ENCODE peak calls at places on chromosomes 12 and 14, in ten cellular contexts. T is fibroblast of lung, J is astrocyte of the spinal cord, E is upper lobe of right lung, B is kidney epithelial cell, V is sigmoid colon, X is psoas muscle, I is AG10803, K is pancreas, U is heart left ventricle. C is an unnamed sample.

GRCh38 chr14:85131523-85131922 is 398.4 kb upstream of the FLRT2 start:
- DNase-seq in T (no peak), J (no peak), E (no peak), B (no peak), V (no peak), X (no peak), I (no peak), K (peak), U (no peak), C (no peak)

GRCh38 chr12:64171715-64172114 is 50.4 kb downstream of the KICS2 start:
- DNase-seq in T (peak), J (peak), E (no peak), B (no peak), V (no peak), X (no peak), I (peak), K (no peak), U (no peak), C (no peak)

GRCh38 chr14:94237046-94237445 is 56.0 kb downstream of the SERPINA10 start:
- DNase-seq in T (no peak), J (no peak), E (no peak), B (no peak), V (no peak), X (no peak), I (no peak), K (no peak), U (no peak), C (no peak)

GRCh38 chr14:87152701-87153100 is 840.3 kb downstream of the GALC start:
- DNase-seq in T (no peak), J (no peak), E (no peak), B (no peak), V (no peak), X (no peak), I (no peak), K (no peak), U (no peak), C (no peak)

GRCh38 chr12:42336286-42336685 is 10.3 kb downstream of the PPHLN1 start:
- DNase-seq in T (no peak), J (no peak), E (no peak), B (no peak), V (no peak), X (no peak), I (no peak), K (no peak), U (no peak), C (no peak)

GRCh38 chr12:128818065-128819022 is 5.4 kb downstream of the SLC15A4 start:
- DNase-seq in T (peak), J (peak), E (no peak), B (peak), V (peak), X (no peak), I (peak), K (no peak), U (no peak), C (no peak)

GRCh38 chr12:3684449-3685051 is 68.4 kb downstream of the CRACR2A start:
- DNase-seq in T (no peak), J (no peak), E (no peak), B (no peak), V (peak), X (no peak), I (no peak), K (no peak), U (no peak), C (no peak)

GRCh38 chr12:1804545-1805332 is 15.6 kb upstream of the LRTM2 start:
- DNase-seq in T (peak), J (peak), E (peak), B (peak), V (peak), X (peak), I (peak), K (peak), U (peak), C (peak)

GRCh38 chr14:96863327-96863985 is 66.3 kb downstream of the VRK1 start:
- DNase-seq in T (no peak), J (no peak), E (no peak), B (no peak), V (no peak), X (no peak), I (no peak), K (no peak), U (no peak), C (no peak)

GRCh38 chr12:92452763-92453162 is 250.0 kb upstream of the PLEKHG7 start:
- DNase-seq in T (no peak), J (no peak), E (no peak), B (no peak), V (no peak), X (no peak), I (no peak), K (no peak), U (no peak), C (no peak)

GRCh38 chr12:31877884-31878283 is 81.3 kb upstream of the RESF1 start:
- DNase-seq in T (no peak), J (no peak), E (no peak), B (no peak), V (no peak), X (no peak), I (no peak), K (no peak), U (no peak), C (no peak)

GRCh38 chr12:2057041-2057792 is 4.4 kb downstream of the CACNA1C start:
- DNase-seq in T (peak), J (peak), E (no peak), B (no peak), V (peak), X (peak), I (peak), K (peak), U (peak), C (no peak)

GRCh38 chr14:30681752-30682355 is 59.7 kb downstream of the SCFD1 start:
- DNase-seq in T (peak), J (peak), E (no peak), B (no peak), V (no peak), X (no peak), I (no peak), K (no peak), U (no peak), C (no peak)

GRCh38 chr14:26729851-26730250 is 132.0 kb upstream of the NOVA1 start:
- DNase-seq in T (no peak), J (peak), E (no peak), B (no peak), V (no peak), X (no peak), I (peak), K (no peak), U (no peak), C (no peak)

GRCh38 chr12:104494816-104495158 is 38.0 kb downstream of the CHST11 start:
- DNase-seq in T (peak), J (peak), E (no peak), B (no peak), V (no peak), X (no peak), I (no peak), K (no peak), U (no peak), C (no peak)

GRCh38 chr12:7608184-7608911 is 57.4 kb downstream of the APOBEC1 start:
- DNase-seq in T (no peak), J (no peak), E (no peak), B (no peak), V (no peak), X (no peak), I (no peak), K (no peak), U (no peak), C (no peak)

GRCh38 chr12:89529738-89530137 is 3.9 kb upstream of the POC1B start:
- DNase-seq in T (peak), J (peak), E (no peak), B (no peak), V (no peak), X (no peak), I (peak), K (no peak), U (no peak), C (no peak)

GRCh38 chr12:39587247-39587646 is 32.4 kb downstream of the ABCD2 start:
- DNase-seq in T (peak), J (peak), E (no peak), B (no peak), V (no peak), X (no peak), I (peak), K (no peak), U (no peak), C (no peak)

GRCh38 chr14:75559451-75560187 is 18.8 kb upstream of the FLVCR2 start:
- DNase-seq in T (peak), J (peak), E (peak), B (peak), V (no peak), X (no peak), I (peak), K (no peak), U (no peak), C (no peak)

GRCh38 chr14:72513994-72514659 is 379.8 kb downstream of the DPF3 start:
- DNase-seq in T (peak), J (peak), E (no peak), B (peak), V (no peak), X (no peak), I (peak), K (no peak), U (no peak), C (no peak)

GRCh38 chr14:31442284-31442683 is 15.0 kb downstream of the DTD2 start:
- DNase-seq in T (no peak), J (no peak), E (no peak), B (no peak), V (no peak), X (no peak), I (no peak), K (no peak), U (no peak), C (no peak)

GRCh38 chr12:79115743-79116142 is 251.2 kb downstream of the SYT1 start:
- DNase-seq in T (no peak), J (no peak), E (no peak), B (no peak), V (no peak), X (no peak), I (no peak), K (no peak), U (no peak), C (no peak)

GRCh38 chr12:113347-113746 is 46.8 kb downstream of the IQSEC3 start:
- DNase-seq in T (no peak), J (no peak), E (no peak), B (no peak), V (peak), X (no peak), I (no peak), K (no peak), U (no peak), C (no peak)

GRCh38 chr12:109443794-109444193 is 33.3 kb downstream of the KCTD10 start:
- DNase-seq in T (no peak), J (no peak), E (no peak), B (no peak), V (no peak), X (no peak), I (peak), K (no peak), U (no peak), C (no peak)

GRCh38 chr14:94144765-94145164 is 15.4 kb upstream of the IFI27L2 start:
- DNase-seq in T (peak), J (no peak), E (no peak), B (no peak), V (no peak), X (no peak), I (no peak), K (no peak), U (no peak), C (no peak)

GRCh38 chr14:93114068-93114710 is 1.5 kb downstream of the ITPK1 start:
- DNase-seq in T (no peak), J (no peak), E (no peak), B (no peak), V (no peak), X (no peak), I (no peak), K (no peak), U (no peak), C (no peak)

GRCh38 chr14:93962701-93963601 is 13.4 kb downstream of the ASB2 start:
- DNase-seq in T (peak), J (no peak), E (no peak), B (no peak), V (no peak), X (peak), I (no peak), K (no peak), U (no peak), C (no peak)

DNA sequence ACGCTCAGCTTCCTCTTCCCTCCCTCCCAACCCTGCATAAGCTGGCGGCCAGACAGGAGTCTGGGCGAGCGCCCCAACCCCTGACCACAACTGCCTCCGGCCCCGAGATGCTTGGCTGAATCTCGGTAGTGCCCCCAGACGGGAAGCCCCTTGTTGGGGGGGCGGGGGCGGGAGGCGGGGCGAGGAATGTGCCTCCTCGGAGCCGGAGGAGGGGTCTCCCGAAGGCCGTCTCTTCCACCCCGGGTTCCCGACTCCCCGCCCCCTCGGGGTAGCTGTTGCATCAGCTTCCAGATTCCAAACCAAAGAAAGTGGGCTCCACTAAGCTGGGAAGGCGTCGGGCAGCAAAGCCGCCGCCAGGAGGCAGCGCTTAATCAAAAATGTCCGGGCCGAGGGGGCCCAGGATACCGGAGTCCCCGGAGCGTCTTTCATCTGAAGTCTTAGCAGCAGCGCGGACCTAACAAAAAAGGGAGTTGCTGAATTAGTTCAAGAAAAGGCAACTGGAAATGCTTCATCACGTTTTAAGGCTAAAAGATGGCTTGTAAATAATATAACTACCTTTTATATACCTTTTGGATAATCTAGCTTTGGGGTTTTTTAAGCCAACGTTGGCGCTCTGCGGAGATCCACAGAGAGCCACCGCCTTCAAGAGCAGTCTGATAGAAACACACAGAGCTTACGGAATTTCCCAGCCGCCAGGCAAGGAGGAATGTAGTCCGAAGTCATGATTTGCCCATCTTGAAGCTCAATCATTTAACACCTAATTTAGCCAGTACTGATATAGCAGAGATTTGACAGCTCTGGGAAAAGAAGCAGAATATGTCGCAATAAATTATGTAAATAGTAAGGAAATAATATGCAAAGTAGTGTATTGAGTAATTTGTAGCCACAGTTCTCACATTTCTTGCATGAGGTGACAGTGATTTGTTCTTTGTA is 6.8 kb upstream of the MRPL52 start:
- DNase-seq in T (peak), J (peak), E (peak), B (no peak), V (peak), X (peak), I (peak), K (peak), U (peak), C (no peak)
- TF ChIP-seq CTCF in T (peak), J (peak), E (peak), B (peak), V (peak), X (peak), I (peak), K (peak), U (peak), C (peak)

GRCh38 chr12:25245491-25245890 is 5.2 kb downstream of the KRAS start:
- DNase-seq in T (no peak), J (no peak), E (no peak), B (no peak), V (no peak), X (no peak), I (no peak), K (no peak), U (no peak), C (no peak)
- TF ChIP-seq CTCF in T (no peak), J (no peak), E (no peak), B (no peak), V (no peak), X (no peak), I (no peak), K (no peak), U (no peak), C (no peak)

DNA sequence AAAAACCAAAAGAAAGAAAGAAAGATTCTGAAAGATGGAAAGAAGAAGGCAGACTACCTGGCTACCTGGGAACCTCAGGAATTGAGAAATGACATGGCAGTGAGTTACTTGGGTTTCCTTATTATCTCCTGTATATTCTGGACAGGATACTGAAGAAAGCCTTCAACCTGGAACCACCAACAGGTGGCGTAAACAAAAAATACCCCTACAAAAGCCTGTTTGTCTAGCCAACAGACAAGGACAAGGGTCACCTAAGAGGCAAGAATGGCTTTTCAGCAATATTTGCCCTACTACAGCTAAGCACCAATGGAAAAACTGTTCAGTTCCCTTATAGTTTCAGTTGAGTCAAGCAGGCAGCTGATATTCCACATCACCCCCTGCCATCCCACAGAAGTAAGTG is 274.9 kb downstream of the GPHN start:
- DNase-seq in T (no peak), J (no peak), E (no peak), B (no peak), V (no peak), X (no peak), I (no peak), K (no peak), U (no peak), C (no peak)
- TF ChIP-seq CTCF in T (no peak), J (no peak), E (no peak), B (no peak), V (no peak), X (no peak), I (no peak), K (no peak), U (no peak), C (no peak)

DNA sequence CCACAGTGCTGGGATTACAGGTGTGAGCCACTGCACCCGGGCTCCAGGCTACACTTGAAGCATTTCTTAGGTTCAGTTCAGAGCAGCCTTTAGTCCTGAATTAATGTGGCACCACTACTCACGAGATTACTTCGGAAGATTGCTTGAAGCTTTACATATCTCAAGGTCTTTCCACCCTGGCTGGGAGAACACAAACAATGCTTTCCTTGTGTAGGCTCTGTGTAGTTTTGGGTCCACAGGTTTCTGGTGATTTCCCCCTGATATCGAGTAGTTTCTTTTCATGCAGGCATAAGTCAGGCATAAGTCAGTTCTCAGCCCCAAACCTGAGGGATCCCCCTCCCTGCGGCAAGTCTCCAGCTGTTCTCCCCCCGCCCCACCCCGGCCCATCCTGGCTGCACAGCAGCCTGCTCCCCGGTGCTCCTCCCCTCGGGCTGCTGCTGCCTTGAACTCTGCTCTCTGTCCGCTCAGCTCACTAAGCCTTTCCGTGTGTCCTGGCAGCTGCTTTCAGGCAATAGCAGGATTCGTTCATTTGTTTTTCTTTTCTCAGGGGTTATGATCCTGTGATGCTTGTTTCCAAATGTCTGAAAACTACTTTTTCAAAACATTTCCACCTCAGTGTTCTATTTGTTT is 417.7 kb downstream of the TMEM121 start:
- DNase-seq in T (no peak), J (no peak), E (no peak), B (no peak), V (no peak), X (no peak), I (no peak), K (no peak), U (no peak), C (no peak)
- TF ChIP-seq CTCF in T (no peak), J (no peak), E (no peak), B (no peak), V (no peak), X (no peak), I (no peak), K (no peak), U (no peak), C (no peak)

GRCh38 chr12:9751204-9752144 is 9.2 kb downstream of the CD69 start:
- DNase-seq in T (no peak), J (peak), E (no peak), B (no peak), V (no peak), X (no peak), I (peak), K (no peak), U (no peak), C (no peak)
- TF ChIP-seq CTCF in T (no peak), J (peak), E (peak), B (peak), V (peak), X (peak), I (peak), K (no peak), U (peak), C (no peak)

GRCh38 chr12:56150563-56150962 is 1.8 kb upstream of the MYL6B start:
- DNase-seq in T (peak), J (peak), E (no peak), B (no peak), V (no peak), X (no peak), I (no peak), K (no peak), U (no peak), C (no peak)

GRCh38 chr12:56153291-56154065 is 1.1 kb downstream of the MYL6B start:
- DNase-seq in T (no peak), J (no peak), E (no peak), B (no peak), V (no peak), X (no peak), I (no peak), K (no peak), U (no peak), C (no peak)

GRCh38 chr12:56152132-56152755 is at the start of gene MYL6B:
- DNase-seq in T (peak), J (peak), E (peak), B (peak), V (peak), X (peak), I (peak), K (peak), U (peak), C (peak)

GRCh38 chr12:56152756-56153137 is 360 bp downstream of the MYL6B start:
- DNase-seq in T (no peak), J (no peak), E (no peak), B (no peak), V (no peak), X (no peak), I (no peak), K (no peak), U (no peak), C (no peak)

DNA sequence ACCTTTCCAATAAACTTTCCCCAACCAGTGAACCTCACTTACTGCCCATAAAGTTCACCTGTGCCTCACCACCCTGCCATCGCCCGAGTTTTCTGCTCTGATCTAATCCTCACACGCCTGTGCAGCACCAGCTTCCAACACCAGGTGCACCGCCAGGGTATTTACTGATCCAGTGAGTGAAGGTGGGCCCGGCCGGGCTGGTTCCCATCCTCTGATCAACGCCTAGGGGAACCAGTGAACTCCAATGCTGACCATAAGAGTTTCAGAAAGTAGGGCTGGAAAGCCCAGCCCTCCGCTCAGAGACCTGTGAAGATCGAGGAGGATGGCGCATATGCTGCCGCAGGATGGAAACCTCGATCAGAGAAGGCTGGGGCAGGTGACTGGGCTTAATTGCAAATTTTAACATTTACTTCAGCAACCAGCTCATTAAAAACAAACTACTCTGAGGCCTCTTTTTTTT is 685 bp upstream of the MYL6B start:
- DNase-seq in T (no peak), J (no peak), E (peak), B (no peak), V (no peak), X (peak), I (no peak), K (peak), U (no peak), C (peak)
- TF ChIP-seq CTCF in T (peak), J (peak), E (peak), B (peak), V (peak), X (peak), I (peak), K (peak), U (no peak), C (no peak)

DNA sequence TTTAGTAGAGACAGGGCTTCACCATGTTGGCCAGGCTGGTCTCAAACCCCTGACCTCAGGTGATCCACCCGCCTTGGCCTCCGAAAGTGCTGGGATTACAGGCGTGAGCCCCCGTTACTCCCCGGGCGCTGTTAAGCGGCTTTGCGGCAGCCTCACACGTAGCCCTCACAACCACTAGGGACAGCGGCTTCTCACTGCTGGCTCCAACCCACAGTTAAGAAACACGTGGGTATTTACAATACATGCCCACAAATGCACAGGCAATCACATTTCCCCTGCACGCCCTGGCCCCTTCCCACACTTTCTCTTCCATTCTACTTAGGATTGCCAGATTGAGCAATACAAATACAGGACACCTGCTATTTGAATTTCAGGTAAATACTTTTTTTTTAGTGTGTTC is 37.0 kb upstream of the EIF5 start:
- DNase-seq in T (no peak), J (no peak), E (no peak), B (no peak), V (peak), X (no peak), I (no peak), K (peak), U (no peak), C (no peak)
- TF ChIP-seq CTCF in T (peak), J (peak), E (no peak), B (no peak), V (no peak), X (no peak), I (peak), K (no peak), U (no peak), C (no peak)

C was measured in omental fat pad.